ENCODE peak calls at places on chromosome 16, in seven cellular contexts. L is breast epithelium, S is ACHN, M is A172, C is thoracic aorta, Z is T follicular helper cell, T is GM04503. H is an unnamed sample.

GRCh38 chr16:8655184-8655717 is 19.2 kb upstream of the ABAT start:
- DNase-seq in L (no peak), S (peak), M (no peak), C (no peak), Z (no peak), T (no peak), H (no peak)

GRCh38 chr16:77246160-77246559 is 47.0 kb downstream of the SYCE1L start:
- DNase-seq in L (no peak), S (no peak), M (no peak), C (no peak), Z (no peak), T (no peak), H (no peak)

GRCh38 chr16:75089486-75090202 is 26.9 kb downstream of the LDHD start:
- DNase-seq in L (no peak), S (no peak), M (no peak), C (no peak), Z (no peak), T (no peak), H (no peak)

GRCh38 chr16:49465661-49466528 is 92.3 kb downstream of the C16orf78 start:
- DNase-seq in L (no peak), S (no peak), M (no peak), C (no peak), Z (no peak), T (no peak), H (no peak)

GRCh38 chr16:57538235-57538711 is 1.9 kb upstream of the CCDC102A start:
- DNase-seq in L (peak), S (no peak), M (no peak), C (no peak), Z (no peak), T (no peak), H (no peak)

GRCh38 chr16:68378436-68379415 is 67.9 kb downstream of the PRMT7 start:
- DNase-seq in L (no peak), S (no peak), M (no peak), C (no peak), Z (no peak), T (no peak), H (no peak)

GRCh38 chr16:4785758-4786433 is 2.2 kb downstream of the SEPTIN12 start:
- DNase-seq in L (no peak), S (no peak), M (no peak), C (no peak), Z (no peak), T (no peak), H (no peak)

GRCh38 chr16:82782715-82783251 is 156.0 kb downstream of the CDH13 start:
- DNase-seq in L (no peak), S (no peak), M (no peak), C (no peak), Z (no peak), T (no peak), H (no peak)

GRCh38 chr16:370980-371728 is 816 bp upstream of the MRPL28 start:
- DNase-seq in L (no peak), S (no peak), M (no peak), C (no peak), Z (no peak), T (no peak), H (no peak)

GRCh38 chr16:23423496-23424049 is 29.4 kb downstream of the COG7 start:
- DNase-seq in L (peak), S (peak), M (peak), C (peak), Z (no peak), T (peak), H (peak)